ENCODE peak calls at places on chromosomes 11 and 22, in four cellular contexts. F is IMR-90, N is HepG2, R is K562. P is an unnamed sample.
A peak's percentile ranks its signal among the peaks of the same experiment; 100 is the strongest.

GRCh38 chr11:38005597-38005996 is 1407.6 kb upstream of the RAG2 start:
- DNase-seq in F (peak; percentile 28), N (no peak), R (no peak), P (no peak)

GRCh38 chr11:92675810-92676209 is 293.6 kb upstream of the MTNR1B start:
- DNase-seq in F (no peak), N (no peak), R (no peak), P (no peak)

GRCh38 chr11:6576471-6577373 is 26.7 kb downstream of the RRP8 start:
- DNase-seq in F (peak; percentile 68), N (no peak), R (no peak), P (no peak)

GRCh38 chr11:116644948-116645305 is 127.9 kb downstream of the BUD13 start:
- DNase-seq in F (no peak), N (peak; percentile 8), R (no peak), P (no peak)

GRCh38 chr11:40537734-40538133 is 921.7 kb downstream of the LRRC4C start:
- DNase-seq in F (no peak), N (no peak), R (no peak), P (no peak)

GRCh38 chr22:45064313-45065268 is 54.8 kb upstream of the PHF21B start:
- DNase-seq in F (peak; percentile 87), N (no peak), R (no peak), P (no peak)

GRCh38 chr22:41301085-41302015 is at the start of gene ZC3H7B:
- DNase-seq in F (peak; percentile 74), N (peak; percentile 76), R (peak; percentile 77), P (peak; percentile 69)

GRCh38 chr22:44702479-44703219 is 645 bp downstream of the PRR5 start:
- DNase-seq in F (peak; percentile 54), N (no peak), R (no peak), P (no peak)

GRCh38 chr11:596374-596773 is 19.4 kb downstream of the IRF7 start:
- DNase-seq in F (no peak), N (no peak), R (no peak), P (no peak)

DNA sequence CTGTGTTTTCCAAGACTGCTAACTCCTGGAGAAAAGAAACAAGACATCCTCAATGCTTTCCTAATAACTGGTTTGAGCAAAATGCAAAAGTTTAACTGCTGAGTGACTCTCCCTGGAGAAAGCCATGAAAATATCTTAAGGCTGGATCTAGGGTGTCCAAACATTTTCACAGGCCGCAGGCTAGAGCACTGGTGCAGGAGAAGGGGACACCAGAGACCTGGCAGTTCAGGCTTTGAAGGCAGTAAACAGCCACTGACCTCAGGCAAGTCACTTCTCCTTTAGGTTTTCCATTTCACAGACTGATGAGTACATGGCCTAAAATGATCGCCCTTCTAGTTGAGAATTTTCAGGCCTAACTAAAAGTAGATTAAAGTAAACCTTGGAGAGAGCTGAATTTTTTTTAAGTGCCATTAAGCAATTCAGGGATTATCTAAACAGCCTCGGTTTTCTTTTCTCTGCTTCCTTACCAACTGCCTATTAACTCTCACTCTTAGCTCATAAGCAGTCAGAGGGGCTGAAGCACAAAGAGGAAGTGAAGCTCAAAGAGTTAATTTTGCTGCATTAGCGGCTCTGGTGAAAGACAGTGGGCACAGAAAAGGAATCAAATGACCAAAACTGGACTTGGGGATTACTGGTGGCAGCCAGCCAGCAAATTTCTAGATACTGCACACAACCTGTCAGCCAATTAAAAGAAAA is 2.3 kb downstream of the CHKA start:
- DNase-seq in F (peak; percentile 38), N (no peak), R (no peak), P (no peak)
- H3K4me2 ChIP-seq in F (peak overlapping the region; percentile 66), N (peak overlapping the region; percentile 82), R (peak overlapping the region; percentile 85), P (peak overlapping the region; percentile 87)

DNA sequence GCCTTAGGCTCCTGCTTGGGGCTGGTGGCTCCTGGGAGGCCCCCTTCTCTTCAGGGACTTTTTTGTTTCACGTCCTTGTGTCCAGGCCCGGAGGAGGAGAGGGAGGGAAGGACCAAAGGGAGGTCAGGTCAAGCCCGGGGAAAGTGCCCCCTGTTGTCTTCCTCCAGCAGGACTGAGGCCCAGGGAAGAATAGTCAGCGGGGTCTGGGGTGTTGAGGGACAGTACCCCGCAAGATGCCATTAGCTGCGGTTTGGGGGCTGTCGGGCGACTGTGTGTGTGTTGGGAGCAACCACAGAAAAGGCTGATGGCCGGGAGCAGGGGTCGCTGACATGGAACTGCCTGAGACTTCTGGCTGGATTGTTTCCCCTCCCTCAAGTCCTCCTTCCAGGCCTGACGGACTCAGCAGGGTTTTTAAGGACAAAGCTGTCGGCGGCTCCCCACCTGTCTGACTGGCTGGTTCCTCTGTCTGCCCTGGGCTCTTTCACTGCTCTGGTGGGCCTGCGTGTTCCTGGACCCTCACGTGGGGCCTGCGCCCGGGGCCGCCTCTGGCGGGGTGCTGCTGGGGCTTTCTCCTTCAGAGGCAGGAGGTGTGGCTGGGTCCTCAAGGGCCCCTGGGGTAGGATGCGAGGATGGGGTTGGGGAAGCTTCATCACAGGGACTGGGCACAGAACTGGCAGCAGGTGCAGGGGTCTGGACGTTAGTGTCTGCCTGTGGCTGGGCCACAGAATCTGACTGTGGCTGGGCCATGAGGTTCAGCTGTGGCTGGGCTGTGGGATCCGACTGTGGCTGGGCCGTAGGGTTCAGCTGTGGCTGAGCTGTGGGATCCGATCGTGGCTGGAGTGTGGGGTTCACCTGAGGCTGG is 1.5 kb downstream of the GPR152 start:
- DNase-seq in F (no peak), N (no peak), R (no peak), P (no peak)
- TF ChIP-seq MAZ in F (no peak), N (no peak), R (no peak), P (no peak)

GRCh38 chr11:122146475-122146874 is 30.5 kb upstream of the BLID start:
- DNase-seq in F (peak; percentile 61), N (no peak), R (no peak), P (no peak)

GRCh38 chr11:122141757-122142156 is 25.7 kb upstream of the BLID start:
- DNase-seq in F (no peak), N (no peak), R (no peak), P (no peak)

GRCh38 chr11:122140535-122140934 is 24.5 kb upstream of the BLID start:
- DNase-seq in F (peak; percentile 86), N (no peak), R (no peak), P (no peak)

GRCh38 chr11:122145715-122146274 is 29.8 kb upstream of the BLID start:
- DNase-seq in F (no peak), N (no peak), R (no peak), P (no peak)

DNA sequence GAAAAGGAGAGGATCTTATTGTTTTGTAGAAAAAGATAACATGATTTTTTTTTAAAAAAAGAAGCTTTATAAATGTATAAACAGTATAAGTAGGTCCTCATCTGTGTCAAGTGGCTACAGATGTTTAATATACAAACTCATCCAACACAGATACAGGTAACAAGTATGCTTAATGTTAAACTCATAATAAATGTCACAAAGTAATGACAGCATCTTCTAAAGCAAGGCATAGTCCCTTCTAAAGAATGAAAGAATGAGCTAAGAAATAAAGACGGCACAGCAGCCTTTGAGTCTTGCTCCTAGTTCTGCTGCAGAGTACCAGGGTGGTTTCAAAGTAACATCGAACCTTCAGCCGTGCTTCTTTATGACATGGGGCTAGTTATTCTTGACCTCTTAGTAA is 28.7 kb upstream of the BLID start:
- DNase-seq in F (no peak), N (no peak), R (no peak), P (no peak)
- H3K4me2 ChIP-seq in F (no peak overlapping the region), N (no peak overlapping the region), R (no peak overlapping the region), P (no peak overlapping the region)

DNA sequence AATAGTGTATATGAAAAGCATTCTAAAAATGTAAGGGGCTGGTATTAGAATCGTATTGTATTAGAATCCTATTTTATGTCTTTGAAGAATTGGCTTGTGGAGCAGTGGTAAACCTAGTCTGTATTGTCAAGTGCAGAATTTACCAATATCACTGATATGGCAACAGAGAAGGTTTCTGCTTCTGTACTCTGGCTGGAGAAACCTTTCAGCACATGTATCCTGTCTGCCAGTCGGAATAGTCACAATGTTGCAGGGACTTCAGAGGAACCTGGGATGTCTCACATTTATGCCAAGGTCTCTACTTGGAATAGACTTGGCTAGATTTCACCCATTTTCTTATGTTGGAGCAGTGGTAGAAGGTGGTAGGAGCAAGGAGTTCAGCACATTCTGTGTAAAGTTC is 4.4 kb downstream of the MTMR3 start:
- DNase-seq in F (no peak), N (no peak), R (no peak), P (no peak)
- TF ChIP-seq MAZ in F (no peak), N (no peak), R (no peak), P (no peak)

DNA sequence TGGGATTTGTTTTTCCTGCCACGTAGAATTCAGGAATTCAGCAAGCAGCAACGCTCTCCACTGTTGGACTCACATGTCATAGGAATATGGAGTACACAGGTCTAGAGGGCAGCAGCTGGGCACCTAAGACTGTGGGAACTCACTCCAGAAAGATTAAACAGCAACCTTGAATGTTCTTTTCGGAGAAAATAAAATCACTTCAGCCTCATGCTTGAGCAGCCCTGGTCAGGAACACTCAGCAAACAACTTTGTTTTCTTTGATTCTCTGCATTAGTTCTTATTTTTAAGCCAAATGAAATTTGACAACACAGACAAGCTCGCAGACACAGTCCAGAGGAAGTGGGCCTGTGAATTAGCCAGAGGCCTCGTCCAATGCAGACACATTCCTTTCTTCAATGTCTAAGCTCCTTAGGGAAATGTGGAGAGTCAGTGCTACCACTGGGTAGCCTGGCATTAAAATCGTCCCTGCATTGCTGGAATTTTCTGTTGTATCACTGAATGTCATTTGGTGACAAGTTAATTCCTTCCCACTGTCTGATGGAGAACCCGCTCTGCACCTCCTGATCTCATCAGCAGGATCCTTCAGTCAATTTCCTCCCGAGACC is 62.8 kb upstream of the CSNK2A3 start:
- DNase-seq in F (no peak), N (no peak), R (no peak), P (no peak)
- H3K4me2 ChIP-seq in F (no peak overlapping the region), N (no peak overlapping the region), R (no peak overlapping the region), P (no peak overlapping the region)

GRCh38 chr11:44101098-44101497 is 5.6 kb downstream of the EXT2 start:
- DNase-seq in F (no peak), N (no peak), R (no peak), P (no peak)
- TF ChIP-seq MAZ in F (no peak), N (no peak), R (no peak), P (no peak)

GRCh38 chr11:130854483-130854882 is 61.8 kb downstream of the SNX19 start:
- DNase-seq in F (no peak), N (no peak), R (no peak), P (no peak)
- H3K4me2 ChIP-seq in F (no peak overlapping the region), N (no peak overlapping the region), R (no peak overlapping the region), P (no peak overlapping the region)

GRCh38 chr11:46916669-46917108 is 1.7 kb downstream of the LRP4 start:
- DNase-seq in F (peak; percentile 78), N (peak; percentile 55), R (peak; percentile 45), P (peak; percentile 94)

GRCh38 chr11:46918087-46918751 is at the start of gene LRP4:
- DNase-seq in F (no peak), N (no peak), R (peak; percentile 92), P (peak; percentile 70)

GRCh38 chr11:46917109-46918086 is 952 bp downstream of the LRP4 start:
- DNase-seq in F (no peak), N (peak; percentile 54), R (no peak), P (peak; percentile 48)

GRCh38 chr11:46920709-46921108 is 2.4 kb upstream of the LRP4 start:
- DNase-seq in F (peak; percentile 100), N (peak; percentile 29), R (no peak), P (peak; percentile 74)

GRCh38 chr11:46918778-46919513 is 596 bp upstream of the LRP4 start:
- DNase-seq in F (no peak), N (no peak), R (no peak), P (no peak)
- TF ChIP-seq MAZ in F (no peak), N (no peak), R (no peak), P (no peak)